ENCODE peak calls at places on chromosome 2, in six cellular contexts. G, X, U, E, A and M are unnamed samples.

GRCh38 chr2:145595296-145595695 is 1075.4 kb upstream of the ZEB2 start:
- DNase-seq in G (no peak), X (no peak), U (peak), E (no peak), A (no peak), M (no peak)

GRCh38 chr2:127700527-127701192 is 637 bp upstream of the SFT2D3 start:
- DNase-seq in G (peak), X (no peak), U (no peak), E (peak), A (no peak), M (peak)

GRCh38 chr2:151051584-151052220 is 210.0 kb downstream of the RBM43 start:
- DNase-seq in G (no peak), X (no peak), U (peak), E (peak), A (peak), M (no peak)

GRCh38 chr2:233061591-233062446 is 1.7 kb downstream of the INPP5D start:
- DNase-seq in G (no peak), X (no peak), U (peak), E (no peak), A (no peak), M (no peak)

GRCh38 chr2:36706021-36706328 is 9.5 kb downstream of the VIT start:
- DNase-seq in G (no peak), X (no peak), U (no peak), E (no peak), A (no peak), M (no peak)

GRCh38 chr2:43199492-43200481 is 26.6 kb downstream of the ZFP36L2 start:
- DNase-seq in G (no peak), X (no peak), U (no peak), E (no peak), A (no peak), M (no peak)

GRCh38 chr2:223725494-223725893 is 111.9 kb downstream of the AP1S3 start:
- DNase-seq in G (peak), X (no peak), U (peak), E (peak), A (no peak), M (no peak)

GRCh38 chr2:2834530-2835254 is 503.6 kb upstream of the MYT1L start:
- DNase-seq in G (peak), X (no peak), U (no peak), E (no peak), A (no peak), M (no peak)

GRCh38 chr2:162298669-162299335 is 19.7 kb downstream of the IFIH1 start:
- DNase-seq in G (no peak), X (no peak), U (no peak), E (no peak), A (no peak), M (no peak)

GRCh38 chr2:28981016-28981441 is at the start of gene TOGARAM2:
- DNase-seq in G (no peak), X (no peak), U (peak), E (no peak), A (peak), M (no peak)

GRCh38 chr2:169286858-169287257 is 75.5 kb downstream of the LRP2 start:
- DNase-seq in G (no peak), X (no peak), U (no peak), E (no peak), A (no peak), M (no peak)

GRCh38 chr2:176285321-176285720 is 16.1 kb downstream of the MTX2 start:
- DNase-seq in G (no peak), X (no peak), U (peak), E (no peak), A (no peak), M (no peak)

GRCh38 chr2:129167456-129167855 is 812.0 kb upstream of the RAB6C start:
- DNase-seq in G (no peak), X (no peak), U (no peak), E (no peak), A (no peak), M (no peak)

GRCh38 chr2:181174880-181175590 is 194.6 kb downstream of the UBE2E3 start:
- DNase-seq in G (no peak), X (no peak), U (peak), E (no peak), A (no peak), M (no peak)